ENCODE peak calls at places on chromosomes 5 and 9, in five cellular contexts. B is PC-9; E is transverse colon; T is CD4-positive, alpha-beta T cell; S is pancreas. Y is an unnamed sample.
A peak's percentile ranks its signal among the peaks of the same experiment; 100 is the strongest.

GRCh38 chr9:115444941-115445340 is 327.0 kb upstream of the TNC start:
- DNase-seq in B (no peak), E (no peak), T (no peak), S (no peak), Y (no peak)

GRCh38 chr9:77678136-77678535 is 30.0 kb upstream of the GNA14 start:
- DNase-seq in B (no peak), E (no peak), T (no peak), S (no peak), Y (peak; percentile 69)

GRCh38 chr9:98550206-98550820 is 158.4 kb downstream of the GABBR2 start:
- DNase-seq in B (no peak), E (no peak), T (no peak), S (no peak), Y (peak; percentile 7)

GRCh38 chr5:119070578-119070827 is 384 bp upstream of the DMXL1 start:
- DNase-seq in B (no peak), E (peak; percentile 90), T (no peak), S (peak; percentile 80), Y (no peak)

GRCh38 chr9:138094028-138094427 is 216.4 kb downstream of the CACNA1B start:
- DNase-seq in B (no peak), E (no peak), T (no peak), S (no peak), Y (no peak)

GRCh38 chr9:88533951-88534455 is 975 bp upstream of the NXNL2 start:
- DNase-seq in B (peak; percentile 41), E (peak; percentile 17), T (no peak), S (peak; percentile 70), Y (peak; percentile 72)

GRCh38 chr5:155943516-155944407 is 383.2 kb upstream of the SGCD start:
- DNase-seq in B (no peak), E (peak; percentile 50), T (no peak), S (peak; percentile 56), Y (no peak)

GRCh38 chr9:131727184-131727785 is 12.6 kb downstream of the RAPGEF1 start:
- DNase-seq in B (no peak), E (no peak), T (no peak), S (no peak), Y (peak; percentile 75)

GRCh38 chr5:65611524-65611923 is 12.6 kb downstream of the TRIM23 start:
- DNase-seq in B (peak; percentile 85), E (no peak), T (no peak), S (no peak), Y (no peak)

GRCh38 chr5:8913522-8913921 is 632.4 kb downstream of the SEMA5A start:
- DNase-seq in B (no peak), E (no peak), T (no peak), S (no peak), Y (no peak)

GRCh38 chr5:139636207-139636792 is 11.8 kb upstream of the CXXC5 start:
- DNase-seq in B (no peak), E (peak; percentile 79), T (peak; percentile 52), S (no peak), Y (no peak)

GRCh38 chr5:95035891-95036675 is 248.8 kb downstream of the MCTP1 start:
- DNase-seq in B (no peak), E (no peak), T (no peak), S (no peak), Y (no peak)

GRCh38 chr9:79535534-79535933 is 36.2 kb upstream of the TLE4 start:
- DNase-seq in B (no peak), E (no peak), T (no peak), S (no peak), Y (no peak)

GRCh38 chr9:99472916-99473245 is 250.8 kb downstream of the SEC61B start:
- DNase-seq in B (no peak), E (no peak), T (no peak), S (no peak), Y (no peak)

GRCh38 chr5:73176250-73176649 is 3.3 kb downstream of the TMEM174 start:
- DNase-seq in B (no peak), E (no peak), T (no peak), S (no peak), Y (no peak)

GRCh38 chr5:77101298-77101697 is 14.2 kb upstream of the ZBED3 start:
- DNase-seq in B (no peak), E (no peak), T (no peak), S (no peak), Y (no peak)

GRCh38 chr9:73719660-73720059 is 568.0 kb downstream of the ANXA1 start:
- DNase-seq in B (no peak), E (no peak), T (no peak), S (no peak), Y (no peak)

GRCh38 chr9:97980918-97981827 is 2.0 kb upstream of the ANP32B start:
- DNase-seq in B (no peak), E (peak; percentile 28), T (no peak), S (no peak), Y (peak; percentile 81)

GRCh38 chr5:5014836-5015235 is 125.3 kb upstream of the ADAMTS16 start:
- DNase-seq in B (no peak), E (no peak), T (no peak), S (no peak), Y (no peak)

GRCh38 chr5:132760043-132760420 is 12.8 kb downstream of the CCNI2 start:
- DNase-seq in B (no peak), E (peak; percentile 6), T (no peak), S (no peak), Y (no peak)

GRCh38 chr5:160083012-160083436 is 36.2 kb downstream of the PWWP2A start:
- DNase-seq in B (peak; percentile 49), E (no peak), T (no peak), S (no peak), Y (no peak)

GRCh38 chr5:153629027-153629426 is 138.6 kb downstream of the GRIA1 start:
- DNase-seq in B (peak; percentile 40), E (no peak), T (no peak), S (no peak), Y (no peak)

GRCh38 chr9:72276429-72276828 is 88.6 kb downstream of the ZFAND5 start:
- DNase-seq in B (no peak), E (no peak), T (no peak), S (no peak), Y (no peak)

GRCh38 chr5:7878381-7878873 is 9.5 kb downstream of the MTRR start:
- DNase-seq in B (no peak), E (no peak), T (no peak), S (no peak), Y (no peak)

GRCh38 chr5:158154226-158155005 is 295.5 kb upstream of the CLINT1 start:
- DNase-seq in B (no peak), E (no peak), T (no peak), S (no peak), Y (peak; percentile 80)

GRCh38 chr9:134186471-134187109 is 22.2 kb upstream of the RNU6ATAC start:
- DNase-seq in B (no peak), E (peak; percentile 14), T (no peak), S (peak; percentile 30), Y (peak; percentile 68)

GRCh38 chr5:134275822-134276221 is 49.9 kb upstream of the PPP2CA start:
- DNase-seq in B (no peak), E (no peak), T (no peak), S (no peak), Y (no peak)

GRCh38 chr5:68911840-68912690 is 181.7 kb upstream of the SLC30A5 start:
- DNase-seq in B (no peak), E (no peak), T (no peak), S (no peak), Y (no peak)

GRCh38 chr5:59532979-59533729 is 360.4 kb downstream of the PDE4D start:
- DNase-seq in B (no peak), E (no peak), T (no peak), S (no peak), Y (no peak)

GRCh38 chr5:66361070-66361469 is 217.0 kb downstream of the SREK1 start:
- DNase-seq in B (no peak), E (no peak), T (no peak), S (no peak), Y (no peak)

GRCh38 chr5:111234125-111234524 is 9.9 kb downstream of the CAMK4 start:
- DNase-seq in B (no peak), E (no peak), T (no peak), S (no peak), Y (no peak)
- TF ChIP-seq CTCF in B (no peak), E (no peak), T (no peak), S (no peak), Y (no peak)

DNA sequence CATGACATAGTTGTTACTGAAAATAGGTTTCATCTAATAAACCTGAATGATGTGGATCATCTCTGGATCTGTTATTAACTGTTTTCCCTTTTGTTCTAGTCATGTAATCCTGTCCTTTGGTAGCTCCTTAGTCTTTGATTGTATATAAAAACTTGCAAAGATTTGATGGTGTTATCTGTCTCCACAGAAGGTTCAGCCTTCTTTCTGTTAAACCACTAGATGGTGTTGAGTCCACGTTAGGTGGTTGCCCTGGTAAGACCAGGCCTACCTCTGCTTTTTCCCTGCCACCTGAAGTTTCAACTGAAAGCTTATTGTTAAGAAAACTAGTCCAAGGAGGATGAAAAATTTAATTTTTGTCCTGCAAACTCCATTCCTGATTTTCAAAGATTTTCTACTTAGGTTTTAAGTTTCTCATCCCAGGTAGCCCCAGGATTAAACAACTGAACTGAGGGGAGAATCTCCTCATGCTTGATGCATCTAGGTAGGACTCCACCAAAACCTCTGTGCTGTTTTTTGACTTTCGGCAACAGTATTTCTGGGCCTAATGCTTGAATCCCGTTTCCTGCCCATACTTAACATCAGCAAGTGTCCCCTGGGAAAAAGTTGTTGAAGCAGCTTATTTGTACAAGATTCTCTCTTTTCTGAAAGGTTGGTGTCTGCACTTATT is 68.5 kb downstream of the RICTOR start:
- DNase-seq in B (no peak), E (no peak), T (no peak), S (no peak), Y (no peak)
- TF ChIP-seq CTCF in B (peak; percentile 42), E (no peak), T (peak; percentile 64), S (peak; percentile 21), Y (no peak)

GRCh38 chr5:96112123-96112670 is 150.5 kb upstream of the ELL2 start:
- DNase-seq in B (no peak), E (no peak), T (no peak), S (no peak), Y (no peak)
- TF ChIP-seq CTCF in B (peak; percentile 41), E (no peak), T (no peak), S (no peak), Y (no peak)

GRCh38 chr5:38187532-38187931 is 70.8 kb upstream of the EGFLAM start:
- DNase-seq in B (no peak), E (no peak), T (no peak), S (no peak), Y (no peak)

GRCh38 chr5:38191693-38192092 is 66.7 kb upstream of the EGFLAM start:
- DNase-seq in B (no peak), E (no peak), T (no peak), S (no peak), Y (no peak)

GRCh38 chr5:38188591-38188990 is 69.8 kb upstream of the EGFLAM start:
- DNase-seq in B (no peak), E (no peak), T (no peak), S (no peak), Y (no peak)

GRCh38 chr5:38190111-38190510 is 68.2 kb upstream of the EGFLAM start:
- DNase-seq in B (no peak), E (no peak), T (no peak), S (no peak), Y (no peak)

DNA sequence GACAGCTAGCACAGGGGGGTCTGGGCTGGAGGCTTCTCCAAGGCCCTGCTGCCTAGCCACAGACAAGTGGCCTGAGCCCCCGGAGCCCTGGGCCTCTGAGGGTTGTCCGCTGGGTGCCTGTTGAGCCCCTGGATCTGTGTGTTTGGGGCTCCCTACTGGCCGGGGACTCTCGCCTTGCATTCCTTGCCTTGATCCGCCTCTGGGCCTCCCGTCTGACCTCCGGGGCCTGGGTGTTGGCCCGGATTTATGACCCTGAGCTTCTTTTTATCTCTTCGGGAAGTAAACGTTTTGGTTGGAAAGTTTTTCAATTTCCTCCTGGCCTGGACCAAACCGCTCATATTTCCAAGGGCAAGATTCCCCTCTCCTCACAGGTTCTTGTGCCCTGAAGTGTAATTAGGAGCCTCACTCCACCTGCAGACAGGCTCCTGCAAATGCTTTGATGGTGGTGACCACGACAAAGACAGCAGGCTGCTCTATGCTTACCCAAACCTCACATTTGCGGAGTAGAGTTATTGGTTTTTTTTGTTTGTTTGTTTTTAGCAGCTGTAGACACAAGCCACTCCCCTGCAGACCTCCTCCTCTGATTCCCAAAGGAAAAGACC is 69.2 kb upstream of the EGFLAM start:
- DNase-seq in B (no peak), E (no peak), T (no peak), S (no peak), Y (no peak)
- TF ChIP-seq CTCF in B (no peak), E (no peak), T (no peak), S (no peak), Y (no peak)